ENCODE peak calls at places on chromosomes 7 and 10, in ten cellular contexts. One of them, this sample, is unnamed.
A peak's percentile ranks its signal among the peaks of the same experiment; 100 is the strongest.

GRCh38 chr10:72673280-72673679 is 18.7 kb upstream of the MCU start:
- DNase-seq in left ventricle myocardium inferior: no peak
- DNase-seq in CD8-positive, alpha-beta memory T cell: no peak
- DNase-seq in fibroblast of lung: no peak
- DNase-seq in heart right ventricle: no peak
- DNase-seq in MM.1S: no peak
- DNase-seq in transverse colon: no peak
- DNase-seq in CD4-positive, CD25-positive, alpha-beta regulatory T cell: no peak
- DNase-seq in right cardiac atrium: no peak
- DNase-seq in HL-60: no peak
- DNase-seq in this sample: no peak

GRCh38 chr10:21527634-21528451 is 2.4 kb upstream of the SKIDA1 start:
- DNase-seq in left ventricle myocardium inferior: no peak
- DNase-seq in CD8-positive, alpha-beta memory T cell: no peak
- DNase-seq in fibroblast of lung: peak; percentile 82
- DNase-seq in heart right ventricle: no peak
- DNase-seq in MM.1S: no peak
- DNase-seq in transverse colon: no peak
- DNase-seq in CD4-positive, CD25-positive, alpha-beta regulatory T cell: no peak
- DNase-seq in right cardiac atrium: no peak
- DNase-seq in HL-60: no peak
- DNase-seq in this sample: no peak

GRCh38 chr10:5159126-5159525 is 25.8 kb downstream of the AKR1C8 start:
- DNase-seq in left ventricle myocardium inferior: no peak
- DNase-seq in CD8-positive, alpha-beta memory T cell: no peak
- DNase-seq in fibroblast of lung: no peak
- DNase-seq in heart right ventricle: no peak
- DNase-seq in MM.1S: no peak
- DNase-seq in transverse colon: no peak
- DNase-seq in CD4-positive, CD25-positive, alpha-beta regulatory T cell: no peak
- DNase-seq in right cardiac atrium: no peak
- DNase-seq in HL-60: peak; percentile 21
- DNase-seq in this sample: no peak

GRCh38 chr7:47407821-47408674 is 173.9 kb downstream of the TNS3 start:
- DNase-seq in left ventricle myocardium inferior: no peak
- DNase-seq in CD8-positive, alpha-beta memory T cell: no peak
- DNase-seq in fibroblast of lung: peak; percentile 21
- DNase-seq in heart right ventricle: no peak
- DNase-seq in MM.1S: no peak
- DNase-seq in transverse colon: peak; percentile 47
- DNase-seq in CD4-positive, CD25-positive, alpha-beta regulatory T cell: no peak
- DNase-seq in right cardiac atrium: no peak
- DNase-seq in HL-60: no peak
- DNase-seq in this sample: no peak

GRCh38 chr10:14409856-14410458 is 79.2 kb upstream of the FRMD4A start:
- DNase-seq in left ventricle myocardium inferior: no peak
- DNase-seq in CD8-positive, alpha-beta memory T cell: no peak
- DNase-seq in fibroblast of lung: no peak
- DNase-seq in heart right ventricle: no peak
- DNase-seq in MM.1S: no peak
- DNase-seq in transverse colon: no peak
- DNase-seq in CD4-positive, CD25-positive, alpha-beta regulatory T cell: no peak
- DNase-seq in right cardiac atrium: no peak
- DNase-seq in HL-60: no peak
- DNase-seq in this sample: no peak

GRCh38 chr7:157432541-157432956 is 95.7 kb downstream of the DNAJB6 start:
- DNase-seq in left ventricle myocardium inferior: no peak
- DNase-seq in CD8-positive, alpha-beta memory T cell: no peak
- DNase-seq in fibroblast of lung: peak; percentile 79
- DNase-seq in heart right ventricle: no peak
- DNase-seq in MM.1S: no peak
- DNase-seq in transverse colon: peak; percentile 28
- DNase-seq in CD4-positive, CD25-positive, alpha-beta regulatory T cell: no peak
- DNase-seq in right cardiac atrium: no peak
- DNase-seq in HL-60: peak; percentile 59
- DNase-seq in this sample: no peak

GRCh38 chr10:132563485-132564248 is 26.1 kb downstream of the INPP5A start:
- DNase-seq in left ventricle myocardium inferior: no peak
- DNase-seq in CD8-positive, alpha-beta memory T cell: no peak
- DNase-seq in fibroblast of lung: peak; percentile 62
- DNase-seq in heart right ventricle: no peak
- DNase-seq in MM.1S: no peak
- DNase-seq in transverse colon: peak; percentile 39
- DNase-seq in CD4-positive, CD25-positive, alpha-beta regulatory T cell: no peak
- DNase-seq in right cardiac atrium: no peak
- DNase-seq in HL-60: no peak
- DNase-seq in this sample: no peak

GRCh38 chr7:37336259-37336658 is 112.4 kb downstream of the ELMO1 start:
- DNase-seq in left ventricle myocardium inferior: no peak
- DNase-seq in CD8-positive, alpha-beta memory T cell: no peak
- DNase-seq in fibroblast of lung: no peak
- DNase-seq in heart right ventricle: no peak
- DNase-seq in MM.1S: peak; percentile 94
- DNase-seq in transverse colon: peak; percentile 32
- DNase-seq in CD4-positive, CD25-positive, alpha-beta regulatory T cell: peak; percentile 55
- DNase-seq in right cardiac atrium: no peak
- DNase-seq in HL-60: no peak
- DNase-seq in this sample: no peak

GRCh38 chr10:93073539-93074136 is at the start of gene CYP26A1:
- DNase-seq in left ventricle myocardium inferior: no peak
- DNase-seq in CD8-positive, alpha-beta memory T cell: no peak
- DNase-seq in fibroblast of lung: no peak
- DNase-seq in heart right ventricle: no peak
- DNase-seq in MM.1S: peak; percentile 77
- DNase-seq in transverse colon: no peak
- DNase-seq in CD4-positive, CD25-positive, alpha-beta regulatory T cell: no peak
- DNase-seq in right cardiac atrium: no peak
- DNase-seq in HL-60: no peak
- DNase-seq in this sample: no peak
- H3K27me3 ChIP-seq in left ventricle myocardium inferior: peaks cover 98% of the 10 kb centered on the region
- H3K27me3 ChIP-seq in CD8-positive, alpha-beta memory T cell: peaks cover 21% of the 10 kb centered on the region
- H3K27me3 ChIP-seq in fibroblast of lung: peaks cover 54% of the 10 kb centered on the region
- H3K27me3 ChIP-seq in heart right ventricle: peaks cover 93% of the 10 kb centered on the region
- H3K27me3 ChIP-seq in MM.1S: peaks cover 9% of the 10 kb centered on the region
- H3K27me3 ChIP-seq in transverse colon: peaks cover 100% of the 10 kb centered on the region
- H3K27me3 ChIP-seq in CD4-positive, CD25-positive, alpha-beta regulatory T cell: peaks cover 19% of the 10 kb centered on the region
- H3K27me3 ChIP-seq in right cardiac atrium: no peaks in the 10 kb centered on the region
- H3K27me3 ChIP-seq in HL-60: peaks cover 83% of the 10 kb centered on the region
- H3K27me3 ChIP-seq in this sample: peaks cover 86% of the 10 kb centered on the region

GRCh38 chr10:110265573-110266193 is 39.0 kb downstream of the SMNDC1 start:
- DNase-seq in left ventricle myocardium inferior: no peak
- DNase-seq in CD8-positive, alpha-beta memory T cell: no peak
- DNase-seq in fibroblast of lung: no peak
- DNase-seq in heart right ventricle: no peak
- DNase-seq in MM.1S: no peak
- DNase-seq in transverse colon: no peak
- DNase-seq in CD4-positive, CD25-positive, alpha-beta regulatory T cell: no peak
- DNase-seq in right cardiac atrium: no peak
- DNase-seq in HL-60: no peak
- DNase-seq in this sample: no peak

GRCh38 chr10:110263164-110263563 is 41.6 kb downstream of the SMNDC1 start:
- DNase-seq in left ventricle myocardium inferior: no peak
- DNase-seq in CD8-positive, alpha-beta memory T cell: no peak
- DNase-seq in fibroblast of lung: no peak
- DNase-seq in heart right ventricle: no peak
- DNase-seq in MM.1S: no peak
- DNase-seq in transverse colon: no peak
- DNase-seq in CD4-positive, CD25-positive, alpha-beta regulatory T cell: no peak
- DNase-seq in right cardiac atrium: no peak
- DNase-seq in HL-60: no peak
- DNase-seq in this sample: no peak

GRCh38 chr10:110258542-110258941 is 46.2 kb downstream of the SMNDC1 start:
- DNase-seq in left ventricle myocardium inferior: no peak
- DNase-seq in CD8-positive, alpha-beta memory T cell: no peak
- DNase-seq in fibroblast of lung: no peak
- DNase-seq in heart right ventricle: no peak
- DNase-seq in MM.1S: no peak
- DNase-seq in transverse colon: no peak
- DNase-seq in CD4-positive, CD25-positive, alpha-beta regulatory T cell: no peak
- DNase-seq in right cardiac atrium: no peak
- DNase-seq in HL-60: no peak
- DNase-seq in this sample: no peak

GRCh38 chr10:110259317-110259716 is 45.4 kb downstream of the SMNDC1 start:
- DNase-seq in left ventricle myocardium inferior: no peak
- DNase-seq in CD8-positive, alpha-beta memory T cell: no peak
- DNase-seq in fibroblast of lung: no peak
- DNase-seq in heart right ventricle: no peak
- DNase-seq in MM.1S: no peak
- DNase-seq in transverse colon: no peak
- DNase-seq in CD4-positive, CD25-positive, alpha-beta regulatory T cell: no peak
- DNase-seq in right cardiac atrium: no peak
- DNase-seq in HL-60: no peak
- DNase-seq in this sample: no peak

DNA sequence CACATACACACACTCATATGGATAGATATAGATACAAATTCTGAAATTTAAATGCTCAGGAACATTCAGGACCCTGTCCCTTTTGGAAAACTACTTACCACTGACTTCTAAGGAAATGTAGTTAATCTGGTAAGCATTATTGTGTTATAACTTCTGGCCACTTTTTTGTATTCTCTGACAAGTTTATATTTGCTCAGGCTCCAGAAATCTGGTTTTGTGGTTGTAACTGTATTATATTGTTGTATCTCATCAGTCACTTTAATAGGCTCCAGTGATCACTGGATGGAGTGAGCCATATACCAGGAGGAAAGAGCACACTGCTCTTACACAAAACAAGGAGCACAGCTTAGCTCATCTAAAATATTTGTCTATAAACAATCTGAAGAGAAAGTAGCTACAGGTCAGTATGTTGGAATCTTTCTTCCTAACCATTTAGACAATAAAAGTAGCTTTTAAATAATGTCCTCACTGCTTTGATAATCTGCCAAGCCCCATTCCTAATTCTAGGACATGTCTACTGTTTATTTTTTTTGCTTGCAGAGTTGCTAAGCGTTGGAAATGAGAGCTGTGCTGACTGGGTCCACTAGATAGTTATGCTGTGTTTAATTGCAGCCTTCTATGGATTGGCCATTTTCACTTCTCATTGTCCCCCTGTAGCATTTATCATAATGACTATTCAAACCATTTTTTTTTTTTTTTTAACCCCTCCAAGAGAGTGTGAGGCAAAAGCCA is 43.8 kb downstream of the SMNDC1 start:
- DNase-seq in left ventricle myocardium inferior: no peak
- DNase-seq in CD8-positive, alpha-beta memory T cell: no peak
- DNase-seq in fibroblast of lung: peak; percentile 40
- DNase-seq in heart right ventricle: no peak
- DNase-seq in MM.1S: no peak
- DNase-seq in transverse colon: no peak
- DNase-seq in CD4-positive, CD25-positive, alpha-beta regulatory T cell: no peak
- DNase-seq in right cardiac atrium: no peak
- DNase-seq in HL-60: no peak
- DNase-seq in this sample: no peak
- H3K27me3 ChIP-seq in left ventricle myocardium inferior: no peaks in the 10 kb centered on the region
- H3K27me3 ChIP-seq in CD8-positive, alpha-beta memory T cell: no peaks in the 10 kb centered on the region
- H3K27me3 ChIP-seq in fibroblast of lung: no peaks in the 10 kb centered on the region
- H3K27me3 ChIP-seq in heart right ventricle: no peaks in the 10 kb centered on the region
- H3K27me3 ChIP-seq in MM.1S: peaks cover 4% of the 10 kb centered on the region
- H3K27me3 ChIP-seq in transverse colon: no peaks in the 10 kb centered on the region
- H3K27me3 ChIP-seq in CD4-positive, CD25-positive, alpha-beta regulatory T cell: no peaks in the 10 kb centered on the region
- H3K27me3 ChIP-seq in right cardiac atrium: no peaks in the 10 kb centered on the region
- H3K27me3 ChIP-seq in HL-60: no peaks in the 10 kb centered on the region
- H3K27me3 ChIP-seq in this sample: no peaks in the 10 kb centered on the region

DNA sequence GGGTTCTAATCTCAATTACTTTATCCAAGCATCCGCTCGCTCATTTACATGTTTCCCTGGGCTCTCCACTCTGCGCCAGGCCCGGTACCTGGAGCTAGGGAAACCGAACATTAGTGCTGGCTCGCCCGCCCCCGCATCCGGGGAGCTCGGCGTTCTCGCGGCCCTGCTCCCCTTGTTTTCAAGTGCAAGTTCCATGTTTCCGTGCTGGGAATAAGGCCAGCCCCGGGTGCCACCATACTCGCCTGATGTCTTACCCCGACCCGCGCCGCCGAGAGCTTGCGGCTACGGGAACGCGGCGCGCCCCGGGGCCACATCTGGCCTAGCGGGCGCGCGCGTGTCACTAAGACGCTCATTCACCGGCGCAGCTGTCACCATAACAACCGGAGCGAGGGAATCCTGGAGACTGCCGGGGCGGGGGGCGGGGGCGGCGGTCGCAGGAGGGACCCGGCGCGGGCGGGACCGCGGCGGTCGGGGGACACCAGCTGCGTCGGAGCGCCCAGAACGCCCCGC is at the start of gene NEURL1:
- DNase-seq in left ventricle myocardium inferior: no peak
- DNase-seq in CD8-positive, alpha-beta memory T cell: no peak
- DNase-seq in fibroblast of lung: no peak
- DNase-seq in heart right ventricle: no peak
- DNase-seq in MM.1S: peak; percentile 74
- DNase-seq in transverse colon: no peak
- DNase-seq in CD4-positive, CD25-positive, alpha-beta regulatory T cell: no peak
- DNase-seq in right cardiac atrium: no peak
- DNase-seq in HL-60: no peak
- DNase-seq in this sample: no peak
- H3K27me3 ChIP-seq in left ventricle myocardium inferior: peaks cover 57% of the 10 kb centered on the region
- H3K27me3 ChIP-seq in CD8-positive, alpha-beta memory T cell: peaks cover 8% of the 10 kb centered on the region
- H3K27me3 ChIP-seq in fibroblast of lung: peaks cover 38% of the 10 kb centered on the region
- H3K27me3 ChIP-seq in heart right ventricle: peaks cover 40% of the 10 kb centered on the region
- H3K27me3 ChIP-seq in MM.1S: no peaks in the 10 kb centered on the region
- H3K27me3 ChIP-seq in transverse colon: peaks cover 42% of the 10 kb centered on the region
- H3K27me3 ChIP-seq in CD4-positive, CD25-positive, alpha-beta regulatory T cell: peaks cover 22% of the 10 kb centered on the region
- H3K27me3 ChIP-seq in right cardiac atrium: no peaks in the 10 kb centered on the region
- H3K27me3 ChIP-seq in HL-60: peaks cover 36% of the 10 kb centered on the region
- H3K27me3 ChIP-seq in this sample: peaks cover 20% of the 10 kb centered on the region

GRCh38 chr10:35693800-35694199 is 51.7 kb upstream of the FZD8 start:
- DNase-seq in left ventricle myocardium inferior: no peak
- DNase-seq in CD8-positive, alpha-beta memory T cell: no peak
- DNase-seq in fibroblast of lung: no peak
- DNase-seq in heart right ventricle: no peak
- DNase-seq in MM.1S: no peak
- DNase-seq in transverse colon: no peak
- DNase-seq in CD4-positive, CD25-positive, alpha-beta regulatory T cell: no peak
- DNase-seq in right cardiac atrium: no peak
- DNase-seq in HL-60: no peak
- DNase-seq in this sample: no peak

GRCh38 chr10:35696392-35696791 is 54.3 kb upstream of the FZD8 start:
- DNase-seq in left ventricle myocardium inferior: no peak
- DNase-seq in CD8-positive, alpha-beta memory T cell: no peak
- DNase-seq in fibroblast of lung: no peak
- DNase-seq in heart right ventricle: no peak
- DNase-seq in MM.1S: no peak
- DNase-seq in transverse colon: no peak
- DNase-seq in CD4-positive, CD25-positive, alpha-beta regulatory T cell: no peak
- DNase-seq in right cardiac atrium: no peak
- DNase-seq in HL-60: no peak
- DNase-seq in this sample: no peak

GRCh38 chr10:35699862-35700489 is 57.9 kb upstream of the FZD8 start:
- DNase-seq in left ventricle myocardium inferior: no peak
- DNase-seq in CD8-positive, alpha-beta memory T cell: no peak
- DNase-seq in fibroblast of lung: no peak
- DNase-seq in heart right ventricle: no peak
- DNase-seq in MM.1S: no peak
- DNase-seq in transverse colon: no peak
- DNase-seq in CD4-positive, CD25-positive, alpha-beta regulatory T cell: no peak
- DNase-seq in right cardiac atrium: no peak
- DNase-seq in HL-60: no peak
- DNase-seq in this sample: no peak

GRCh38 chr10:35700490-35700887 is 58.4 kb upstream of the FZD8 start:
- DNase-seq in left ventricle myocardium inferior: no peak
- DNase-seq in CD8-positive, alpha-beta memory T cell: no peak
- DNase-seq in fibroblast of lung: no peak
- DNase-seq in heart right ventricle: no peak
- DNase-seq in MM.1S: no peak
- DNase-seq in transverse colon: no peak
- DNase-seq in CD4-positive, CD25-positive, alpha-beta regulatory T cell: no peak
- DNase-seq in right cardiac atrium: no peak
- DNase-seq in HL-60: no peak
- DNase-seq in this sample: no peak

GRCh38 chr10:35696888-35697287 is 54.8 kb upstream of the FZD8 start:
- DNase-seq in left ventricle myocardium inferior: no peak
- DNase-seq in CD8-positive, alpha-beta memory T cell: no peak
- DNase-seq in fibroblast of lung: no peak
- DNase-seq in heart right ventricle: no peak
- DNase-seq in MM.1S: no peak
- DNase-seq in transverse colon: no peak
- DNase-seq in CD4-positive, CD25-positive, alpha-beta regulatory T cell: no peak
- DNase-seq in right cardiac atrium: no peak
- DNase-seq in HL-60: no peak
- DNase-seq in this sample: no peak
- H3K27me3 ChIP-seq in left ventricle myocardium inferior: no peaks in the 10 kb centered on the region
- H3K27me3 ChIP-seq in CD8-positive, alpha-beta memory T cell: no peaks in the 10 kb centered on the region
- H3K27me3 ChIP-seq in fibroblast of lung: no peaks in the 10 kb centered on the region
- H3K27me3 ChIP-seq in heart right ventricle: no peaks in the 10 kb centered on the region
- H3K27me3 ChIP-seq in MM.1S: no peaks in the 10 kb centered on the region
- H3K27me3 ChIP-seq in transverse colon: no peaks in the 10 kb centered on the region
- H3K27me3 ChIP-seq in CD4-positive, CD25-positive, alpha-beta regulatory T cell: no peaks in the 10 kb centered on the region
- H3K27me3 ChIP-seq in right cardiac atrium: no peaks in the 10 kb centered on the region
- H3K27me3 ChIP-seq in HL-60: no peaks in the 10 kb centered on the region
- H3K27me3 ChIP-seq in this sample: no peaks in the 10 kb centered on the region